ENCODE peak calls at places on chromosomes 7 and 10, in seven cellular contexts. U is stomach, O is thyroid gland, D is body of pancreas, Y is AG09309, H is neural progenitor cell, F is Peyer's patch. T is an unnamed sample.

GRCh38 chr10:11468126-11468742 is 143.2 kb downstream of the USP6NL start:
- DNase-seq in U (no peak), O (no peak), D (peak; percentile 76), Y (no peak), H (no peak), F (no peak), T (no peak)

GRCh38 chr10:112896273-112896672 is 53.8 kb upstream of the TCF7L2 start:
- DNase-seq in U (no peak), O (no peak), D (no peak), Y (no peak), H (no peak), F (peak; percentile 78), T (no peak)

GRCh38 chr7:135147341-135147898 is 452 bp upstream of the TMEM140 start:
- DNase-seq in U (no peak), O (no peak), D (no peak), Y (no peak), H (no peak), F (no peak), T (no peak)

GRCh38 chr7:81248420-81248819 is 329.6 kb upstream of the SEMA3C start:
- DNase-seq in U (no peak), O (no peak), D (no peak), Y (no peak), H (no peak), F (no peak), T (no peak)

GRCh38 chr10:131902691-131903090 is 1.9 kb downstream of the PPP2R2D start:
- DNase-seq in U (no peak), O (no peak), D (no peak), Y (no peak), H (no peak), F (peak; percentile 40), T (no peak)

GRCh38 chr7:100705341-100705752 is 574 bp upstream of the POP7 start:
- DNase-seq in U (peak; percentile 76), O (peak; percentile 72), D (peak; percentile 83), Y (no peak), H (peak; percentile 88), F (peak; percentile 85), T (peak; percentile 69)

GRCh38 chr7:143256932-143257331 is 6.3 kb upstream of the GSTK1 start:
- DNase-seq in U (no peak), O (no peak), D (no peak), Y (no peak), H (no peak), F (no peak), T (no peak)

GRCh38 chr10:71842856-71843530 is 8.1 kb downstream of the PSAP start:
- DNase-seq in U (no peak), O (no peak), D (peak; percentile 49), Y (no peak), H (no peak), F (no peak), T (no peak)

GRCh38 chr7:148620749-148621372 is 30.3 kb downstream of the C7orf33 start:
- DNase-seq in U (no peak), O (no peak), D (no peak), Y (no peak), H (no peak), F (no peak), T (peak; percentile 67)

GRCh38 chr10:125035136-125035535 is 93.2 kb downstream of the ZRANB1 start:
- DNase-seq in U (no peak), O (no peak), D (no peak), Y (peak; percentile 82), H (no peak), F (no peak), T (no peak)

GRCh38 chr7:44802418-44803025 is 6.0 kb downstream of the PPIA start:
- DNase-seq in U (no peak), O (no peak), D (no peak), Y (no peak), H (no peak), F (no peak), T (no peak)

GRCh38 chr10:51000164-51000563 is 74.1 kb upstream of the PRKG1 start:
- DNase-seq in U (no peak), O (no peak), D (no peak), Y (peak; percentile 92), H (no peak), F (no peak), T (no peak)

GRCh38 chr7:90709501-90710465 is 113.7 kb downstream of the CDK14 start:
- DNase-seq in U (peak; percentile 36), O (peak; percentile 63), D (peak; percentile 58), Y (no peak), H (no peak), F (peak; percentile 51), T (no peak)

GRCh38 chr7:49885593-49886285 is 112.3 kb downstream of the VWC2 start:
- DNase-seq in U (no peak), O (no peak), D (no peak), Y (no peak), H (no peak), F (no peak), T (no peak)

GRCh38 chr10:89342219-89342966 is 14.6 kb downstream of the IFIT3 start:
- DNase-seq in U (no peak), O (peak; percentile 42), D (no peak), Y (no peak), H (no peak), F (no peak), T (no peak)

GRCh38 chr7:131110294-131111080 is 217.2 kb upstream of the MKLN1 start:
- DNase-seq in U (no peak), O (peak; percentile 29), D (peak; percentile 24), Y (no peak), H (peak; percentile 13), F (peak; percentile 55), T (no peak)

GRCh38 chr10:5442056-5442989 is 30.0 kb downstream of the NET1 start:
- DNase-seq in U (no peak), O (no peak), D (peak; percentile 42), Y (no peak), H (peak; percentile 54), F (no peak), T (no peak)

GRCh38 chr10:114821915-114822770 is 563 bp downstream of the FHIP2A start:
- DNase-seq in U (peak; percentile 46), O (peak; percentile 36), D (peak; percentile 35), Y (no peak), H (peak; percentile 53), F (peak; percentile 56), T (peak; percentile 44)

GRCh38 chr7:84339306-84339705 is 144.7 kb upstream of the SEMA3A start:
- DNase-seq in U (no peak), O (no peak), D (no peak), Y (no peak), H (no peak), F (no peak), T (no peak)

GRCh38 chr7:85890244-85890811 is 703.5 kb upstream of the SEMA3D start:
- DNase-seq in U (no peak), O (no peak), D (no peak), Y (peak; percentile 2), H (peak; percentile 49), F (no peak), T (no peak)

GRCh38 chr7:134954197-134955082 is 31.9 kb upstream of the AGBL3 start:
- DNase-seq in U (no peak), O (no peak), D (no peak), Y (no peak), H (peak; percentile 43), F (no peak), T (no peak)

GRCh38 chr7:108097703-108098102 is 32.5 kb downstream of the LAMB4 start:
- DNase-seq in U (no peak), O (peak; percentile 28), D (peak; percentile 45), Y (no peak), H (peak; percentile 7), F (no peak), T (no peak)

GRCh38 chr7:100818366-100818765 is 9.0 kb downstream of the EPHB4 start:
- DNase-seq in U (no peak), O (no peak), D (no peak), Y (no peak), H (no peak), F (no peak), T (no peak)

GRCh38 chr7:47227762-47228177 is 354.1 kb downstream of the TNS3 start:
- DNase-seq in U (no peak), O (no peak), D (peak; percentile 34), Y (peak; percentile 14), H (no peak), F (no peak), T (no peak)
- TF ChIP-seq CTCF in U (no peak), O (no peak), D (no peak), Y (no peak), H (no peak), F (no peak), T (no peak)

DNA sequence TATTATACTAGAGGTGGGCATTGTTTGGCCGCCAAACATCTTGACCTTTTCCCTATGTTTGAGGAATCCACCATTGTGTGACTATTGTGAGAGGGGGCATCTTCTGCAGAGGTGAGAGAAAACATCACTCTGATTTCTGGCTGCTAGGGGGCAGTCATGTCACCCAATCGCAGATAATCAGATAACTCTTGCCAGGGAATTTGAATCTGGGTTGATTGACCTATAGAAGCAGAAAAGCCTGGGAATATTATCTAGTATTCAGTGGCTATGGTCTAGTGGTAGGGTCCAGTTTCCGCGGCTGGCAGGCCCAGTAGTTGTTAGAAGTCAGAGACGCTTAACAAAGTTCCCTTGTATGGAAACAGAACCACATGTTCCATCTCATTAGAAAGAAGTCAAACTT is 808.5 kb downstream of the PHTF2 start:
- DNase-seq in U (no peak), O (no peak), D (peak; percentile 23), Y (no peak), H (peak; percentile 44), F (no peak), T (no peak)
- TF ChIP-seq CTCF in U (no peak), O (no peak), D (no peak), Y (peak; percentile 14), H (peak; percentile 67), F (no peak), T (no peak)

GRCh38 chr7:157432957-157433576 is 96.3 kb downstream of the DNAJB6 start:
- DNase-seq in U (peak; percentile 30), O (peak; percentile 32), D (peak; percentile 57), Y (no peak), H (peak; percentile 62), F (peak; percentile 68), T (no peak)

GRCh38 chr7:157433628-157434027 is 96.8 kb downstream of the DNAJB6 start:
- DNase-seq in U (peak; percentile 7), O (no peak), D (no peak), Y (no peak), H (no peak), F (no peak), T (no peak)

GRCh38 chr7:157431951-157432540 is 95.2 kb downstream of the DNAJB6 start:
- DNase-seq in U (peak; percentile 20), O (no peak), D (no peak), Y (no peak), H (no peak), F (peak; percentile 33), T (no peak)

GRCh38 chr7:157431173-157431950 is 94.6 kb downstream of the DNAJB6 start:
- DNase-seq in U (no peak), O (no peak), D (no peak), Y (no peak), H (no peak), F (peak; percentile 45), T (no peak)

DNA sequence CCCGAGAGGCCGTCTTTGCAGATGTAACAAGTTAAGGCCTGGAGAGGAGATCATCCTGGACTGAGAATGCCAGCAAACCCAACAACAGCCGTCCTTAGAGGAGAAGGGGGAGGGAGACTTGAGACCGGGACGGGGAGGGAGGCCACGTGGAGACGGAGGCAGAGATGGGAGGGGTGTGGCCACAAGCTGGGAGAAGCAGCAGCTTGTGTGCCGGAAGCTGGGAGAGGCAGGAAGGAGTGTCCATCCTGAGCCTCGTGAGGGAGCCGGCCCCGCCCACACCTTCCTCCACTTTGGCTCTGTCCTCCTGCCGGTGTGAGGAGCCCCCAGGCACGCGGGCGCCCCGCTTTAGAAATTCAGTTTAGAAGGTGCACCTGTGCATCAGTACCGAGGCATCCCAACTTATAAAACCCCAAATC is 95.7 kb downstream of the DNAJB6 start:
- DNase-seq in U (peak; percentile 24), O (peak; percentile 21), D (peak; percentile 34), Y (peak; percentile 20), H (peak; percentile 76), F (peak; percentile 46), T (no peak)
- TF ChIP-seq CTCF in U (no peak), O (no peak), D (no peak), Y (no peak), H (no peak), F (no peak), T (no peak)

GRCh38 chr10:75236178-75236825 is 545 bp upstream of the COMTD1 start:
- DNase-seq in U (no peak), O (no peak), D (no peak), Y (no peak), H (no peak), F (no peak), T (no peak)
- TF ChIP-seq CTCF in U (no peak), O (no peak), D (no peak), Y (no peak), H (peak; percentile 1), F (no peak), T (peak; percentile 76)